ENCODE peak calls at places on chromosome 16, in eight cellular contexts. F is PC-3, Y is HCT116, J is adrenal gland, W is PC-9, A is AG04450, D is kidney epithelial cell, H is AG09309. E is an unnamed sample.

GRCh38 chr16:4477966-4478365 is 1.8 kb downstream of the HMOX2 start:
- DNase-seq in F (peak), W (peak), A (no peak), D (no peak), J (no peak), Y (peak), H (no peak), E (no peak)

GRCh38 chr16:75506567-75506966 is 11.3 kb upstream of the CHST6 start:
- DNase-seq in J (peak), W (peak), H (peak), Y (peak), A (no peak), F (peak), D (peak), E (no peak)

GRCh38 chr16:84823926-84824325 is 4.1 kb downstream of the CRISPLD2 start:
- DNase-seq in F (no peak), W (no peak), J (no peak), H (no peak), A (no peak), D (no peak), Y (no peak), E (no peak)

GRCh38 chr16:24978370-24978914 is 36.7 kb downstream of the ARHGAP17 start:
- DNase-seq in D (no peak), Y (no peak), H (no peak), W (no peak), F (no peak), J (no peak), A (no peak), E (no peak)

GRCh38 chr16:69553332-69553731 is 12.4 kb upstream of the NFAT5 start:
- DNase-seq in D (no peak), W (no peak), A (no peak), H (no peak), F (no peak), J (no peak), Y (no peak), E (no peak)

GRCh38 chr16:60203525-60204124 is 1469.5 kb upstream of the GOT2 start:
- DNase-seq in W (no peak), A (no peak), Y (no peak), D (no peak), H (no peak), F (no peak), J (no peak), E (no peak)

GRCh38 chr16:87657621-87658192 is 55.4 kb downstream of the JPH3 start:
- DNase-seq in W (peak), Y (peak), H (no peak), A (no peak), F (peak), J (no peak), D (no peak), E (no peak)

GRCh38 chr16:89038811-89039735 is 54.6 kb upstream of the ACSF3 start:
- DNase-seq in H (no peak), Y (no peak), F (no peak), D (no peak), J (no peak), A (no peak), W (no peak), E (peak)

GRCh38 chr16:84226026-84226425 is 13.8 kb downstream of the KCNG4 start:
- DNase-seq in A (no peak), J (no peak), W (no peak), H (no peak), Y (no peak), F (no peak), D (no peak), E (no peak)

GRCh38 chr16:23334421-23334853 is 32.3 kb downstream of the SCNN1B start:
- DNase-seq in J (no peak), Y (no peak), A (no peak), H (no peak), F (no peak), D (no peak), W (no peak), E (peak)

GRCh38 chr16:5070431-5071186 is 1.0 kb upstream of the ALG1 start:
- DNase-seq in A (no peak), H (no peak), D (no peak), Y (no peak), J (no peak), W (no peak), F (no peak), E (peak)

GRCh38 chr16:57518520-57518919 is 17.9 kb downstream of the CCDC102A start:
- DNase-seq in D (no peak), Y (no peak), A (no peak), J (no peak), F (no peak), W (no peak), H (no peak), E (no peak)

GRCh38 chr16:88197481-88198456 is 185.0 kb upstream of the ZNF469 start:
- DNase-seq in A (no peak), F (no peak), Y (no peak), H (no peak), J (no peak), W (no peak), D (no peak), E (no peak)

GRCh38 chr16:10741844-10742243 is 1.8 kb upstream of the NUBP1 start:
- DNase-seq in W (no peak), J (no peak), D (no peak), F (no peak), Y (no peak), A (no peak), H (no peak), E (no peak)

GRCh38 chr16:57610611-57611010 is 17.8 kb upstream of the ADGRG1 start:
- DNase-seq in Y (no peak), W (no peak), A (no peak), F (no peak), H (no peak), J (no peak), D (no peak), E (peak)

GRCh38 chr16:53773150-53773846 is 69.3 kb downstream of the FTO start:
- DNase-seq in H (no peak), W (peak), D (peak), Y (no peak), A (peak), J (peak), F (peak), E (no peak)

GRCh38 chr16:66977341-66978113 is 10.9 kb upstream of the CES4A start:
- DNase-seq in J (peak), D (no peak), Y (peak), H (peak), A (peak), F (peak), W (peak), E (no peak)

GRCh38 chr16:59527206-59527997 is 793.3 kb upstream of the GOT2 start:
- DNase-seq in J (no peak), H (peak), F (peak), Y (no peak), D (no peak), W (no peak), A (peak), E (no peak)

GRCh38 chr16:27770271-27771196 is 220.6 kb downstream of the KATNIP start:
- DNase-seq in D (no peak), A (no peak), J (no peak), F (no peak), Y (no peak), H (no peak), W (no peak), E (peak)

GRCh38 chr16:5615868-5616642 is 518.5 kb upstream of the EEF2KMT start:
- DNase-seq in W (peak), A (no peak), H (no peak), F (peak), J (peak), Y (peak), D (no peak), E (no peak)

GRCh38 chr16:63650550-63650949 is 1471.3 kb downstream of the CDH11 start:
- DNase-seq in F (no peak), A (no peak), H (no peak), J (no peak), D (no peak), W (no peak), Y (no peak), E (no peak)

GRCh38 chr16:12229759-12230594 is 253.4 kb downstream of the SNX29 start:
- DNase-seq in J (no peak), A (peak), F (peak), W (no peak), Y (no peak), H (peak), D (no peak), E (no peak)

GRCh38 chr16:57736419-57737281 is 1.1 kb downstream of the KATNB1 start:
- DNase-seq in F (peak), A (peak), H (peak), D (peak), J (peak), W (peak), Y (no peak), E (no peak)

GRCh38 chr16:693766-694165 is 3.6 kb upstream of the WDR24 start:
- DNase-seq in H (no peak), W (no peak), D (no peak), Y (no peak), A (no peak), F (no peak), J (no peak), E (no peak)

GRCh38 chr16:7746971-7747370 is 414.3 kb downstream of the RBFOX1 start:
- DNase-seq in D (no peak), H (no peak), A (no peak), Y (no peak), J (no peak), W (no peak), F (no peak), E (no peak)

GRCh38 chr16:24499193-24499814 is 40.1 kb upstream of the RBBP6 start:
- DNase-seq in J (peak), W (peak), A (no peak), H (no peak), F (peak), D (no peak), Y (peak), E (peak)

GRCh38 chr16:64098451-64098850 is 1023.4 kb downstream of the CDH11 start:
- DNase-seq in J (no peak), D (no peak), Y (no peak), F (peak), H (no peak), W (no peak), A (no peak), E (no peak)

GRCh38 chr16:14298374-14299122 is 227.4 kb downstream of the MRTFB start:
- DNase-seq in Y (no peak), W (no peak), F (no peak), A (no peak), J (no peak), D (no peak), H (no peak), E (no peak)

GRCh38 chr16:48386559-48387312 is 1.5 kb upstream of the SIAH1 start:
- DNase-seq in A (no peak), W (no peak), Y (no peak), F (no peak), D (no peak), H (no peak), J (peak), E (no peak)

GRCh38 chr16:23796941-23797340 is 38.8 kb upstream of the PRKCB start:
- DNase-seq in H (no peak), W (no peak), D (no peak), F (no peak), Y (no peak), A (no peak), J (no peak), E (no peak)

GRCh38 chr16:86578056-86578455 is 293 bp upstream of the FOXL1 start:
- DNase-seq in W (no peak), H (no peak), A (peak), J (no peak), D (no peak), Y (no peak), F (no peak), E (no peak)

GRCh38 chr16:86384263-86384649 is 126.1 kb upstream of the FOXF1 start:
- DNase-seq in H (no peak), J (no peak), F (no peak), Y (no peak), A (no peak), D (no peak), W (no peak), E (no peak)

GRCh38 chr16:4994719-4995434 is 36.7 kb downstream of the SEC14L5 start:
- DNase-seq in F (no peak), J (no peak), Y (no peak), A (no peak), W (no peak), H (no peak), D (no peak), E (no peak)

GRCh38 chr16:84739349-84740124 is 39.7 kb downstream of the USP10 start:
- DNase-seq in F (peak), D (no peak), H (peak), A (peak), Y (no peak), J (no peak), W (no peak), E (no peak)

GRCh38 chr16:87392823-87393679 is 915 bp downstream of the MAP1LC3B start:
- DNase-seq in W (peak), J (peak), F (peak), A (no peak), H (no peak), D (no peak), Y (no peak), E (peak)

GRCh38 chr16:65733706-65734105 is 611.8 kb upstream of the CDH11 start:
- DNase-seq in A (no peak), F (no peak), D (no peak), H (no peak), Y (no peak), J (no peak), W (no peak), E (no peak)

GRCh38 chr16:69660166-69660565 is 66.2 kb downstream of the NQO1 start:
- DNase-seq in A (no peak), D (no peak), F (no peak), W (no peak), J (peak), Y (no peak), H (no peak), E (no peak)

GRCh38 chr16:9091867-9092281 is 430 bp downstream of the HAPSTR1 start:
- DNase-seq in F (no peak), Y (no peak), H (no peak), D (no peak), J (peak), A (no peak), W (peak), E (no peak)

DNA sequence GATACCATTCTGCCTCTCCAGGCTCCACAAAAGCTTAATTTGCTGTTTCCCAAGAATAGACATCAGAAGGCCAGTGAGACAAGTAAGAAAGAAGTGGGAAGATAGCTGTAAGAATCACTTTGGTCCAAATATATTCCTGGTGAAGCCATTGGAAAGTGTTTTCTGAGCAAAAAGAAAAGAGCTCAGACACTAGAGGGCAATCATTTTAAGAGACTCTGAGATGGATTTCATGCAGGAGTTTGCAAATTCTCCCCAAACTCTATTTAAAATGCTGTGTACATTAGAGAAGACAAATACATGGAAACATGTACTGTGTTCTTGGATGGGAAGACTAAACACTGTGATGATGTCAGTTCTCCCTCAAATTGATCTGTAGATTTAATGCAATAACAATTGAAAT is 8.0 kb upstream of the SLC6A2 start:
- DNase-seq in F (no peak), D (no peak), H (no peak), A (no peak), J (no peak), W (no peak), Y (no peak), E (no peak)
- TF ChIP-seq CTCF in F (no peak), D (no peak), H (no peak), A (no peak), J (no peak), W (peak), Y (peak), E (peak)

DNA sequence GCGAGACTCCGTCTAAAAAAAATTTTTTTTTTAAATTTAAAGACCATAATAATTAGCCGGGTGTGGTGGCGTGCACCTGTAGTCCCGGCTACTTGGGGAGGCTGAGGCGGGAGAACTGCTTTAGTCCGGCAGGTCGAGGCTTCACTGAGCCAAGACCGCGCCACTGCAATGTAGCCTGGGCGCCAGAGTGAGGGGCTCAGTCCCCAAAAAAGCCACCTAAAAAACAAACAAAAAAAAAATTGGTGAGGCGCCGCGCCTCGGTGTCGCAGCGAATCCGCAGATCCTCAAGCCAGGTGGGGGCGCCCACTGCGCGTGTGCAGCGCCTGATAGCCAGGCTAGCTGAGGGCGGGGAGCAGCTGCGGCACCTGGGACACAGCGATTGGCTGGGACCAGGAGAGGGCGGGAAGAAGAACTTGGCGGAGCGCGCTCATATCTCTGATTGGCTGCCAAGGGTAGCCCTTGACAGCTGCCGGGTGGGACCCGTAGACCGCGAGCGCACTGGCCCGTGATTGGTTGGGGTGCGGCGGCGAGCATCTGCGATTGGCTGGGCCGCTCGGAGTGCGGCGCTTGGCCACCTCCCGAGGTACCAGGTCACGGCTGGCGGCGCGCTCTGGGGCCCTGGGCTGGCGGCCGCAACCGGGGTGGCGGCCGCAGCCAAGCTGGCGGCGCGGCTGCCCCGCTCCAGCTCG is 9.0 kb upstream of the CLDN9 start:
- DNase-seq in D (peak), H (peak), W (peak), J (peak), F (peak), A (peak), Y (peak), E (no peak)
- TF ChIP-seq CTCF in D (peak), H (peak), W (peak), J (peak), F (peak), A (peak), Y (no peak), E (peak)

GRCh38 chr16:31487076-31487719 is 4.3 kb downstream of the SLC5A2 start:
- DNase-seq in W (no peak), J (no peak), D (no peak), Y (no peak), H (no peak), A (no peak), F (no peak), E (peak)

GRCh38 chr16:31487720-31488629 is 5.1 kb downstream of the SLC5A2 start:
- DNase-seq in D (no peak), Y (no peak), F (peak), A (no peak), W (peak), J (peak), H (no peak), E (peak)

GRCh38 chr16:31489616-31490584 is 7.0 kb downstream of the SLC5A2 start:
- DNase-seq in D (no peak), H (no peak), A (no peak), J (no peak), F (no peak), W (no peak), Y (no peak), E (no peak)

GRCh38 chr16:31486036-31486435 is 3.1 kb downstream of the SLC5A2 start:
- DNase-seq in J (no peak), Y (no peak), A (no peak), D (no peak), H (no peak), F (no peak), W (no peak), E (no peak)

DNA sequence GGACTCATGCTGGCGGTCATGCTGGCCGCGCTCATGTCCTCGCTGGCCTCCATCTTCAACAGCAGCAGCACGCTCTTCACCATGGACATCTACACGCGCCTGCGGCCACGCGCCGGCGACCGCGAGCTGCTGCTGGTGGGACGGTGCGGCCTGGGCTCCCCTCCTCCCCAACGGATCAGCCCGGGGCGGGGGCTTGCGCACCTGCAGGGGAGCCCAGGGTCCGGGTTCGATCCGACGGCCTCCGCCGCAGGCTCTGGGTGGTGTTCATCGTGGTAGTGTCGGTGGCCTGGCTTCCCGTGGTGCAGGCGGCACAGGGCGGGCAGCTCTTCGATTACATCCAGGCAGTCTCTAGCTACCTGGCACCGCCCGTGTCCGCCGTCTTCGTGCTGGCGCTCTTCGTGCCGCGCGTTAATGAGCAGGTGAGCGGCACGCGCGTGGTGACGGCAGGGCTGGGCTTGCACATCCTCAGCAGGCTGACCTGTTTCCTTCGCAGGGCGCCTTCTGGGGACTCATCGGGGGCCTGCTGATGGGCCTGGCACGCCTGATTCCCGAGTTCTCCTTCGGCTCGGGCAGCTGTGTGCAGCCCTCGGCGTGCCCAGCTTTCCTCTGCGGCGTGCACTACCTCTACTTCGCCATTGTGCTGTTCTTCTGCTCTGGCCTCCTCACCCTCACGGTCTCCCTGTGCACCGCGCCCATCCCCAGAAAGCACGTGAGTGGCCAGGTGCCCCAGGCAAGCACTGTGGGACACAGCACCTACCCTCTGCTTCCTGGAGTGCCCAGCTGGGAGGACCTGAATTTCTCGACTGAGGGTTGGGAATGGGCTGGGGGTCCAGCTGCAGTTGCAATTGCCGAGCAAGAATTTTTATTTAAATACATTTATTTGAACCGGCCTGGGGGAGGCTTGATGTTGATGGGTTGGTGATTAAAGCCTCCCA is 6.0 kb downstream of the SLC5A2 start:
- DNase-seq in W (no peak), J (no peak), F (no peak), Y (no peak), A (no peak), D (no peak), H (no peak), E (peak)
- TF ChIP-seq CTCF in W (no peak), J (no peak), F (no peak), Y (no peak), A (no peak), D (no peak), H (no peak), E (no peak)

GRCh38 chr16:79997257-79997656 is 396.7 kb upstream of the MAF start:
- DNase-seq in A (peak), Y (no peak), F (no peak), H (no peak), J (peak), D (no peak), W (no peak), E (no peak)
- TF ChIP-seq CTCF in A (peak), Y (no peak), F (peak), H (peak), J (peak), D (peak), W (peak), E (peak)

DNA sequence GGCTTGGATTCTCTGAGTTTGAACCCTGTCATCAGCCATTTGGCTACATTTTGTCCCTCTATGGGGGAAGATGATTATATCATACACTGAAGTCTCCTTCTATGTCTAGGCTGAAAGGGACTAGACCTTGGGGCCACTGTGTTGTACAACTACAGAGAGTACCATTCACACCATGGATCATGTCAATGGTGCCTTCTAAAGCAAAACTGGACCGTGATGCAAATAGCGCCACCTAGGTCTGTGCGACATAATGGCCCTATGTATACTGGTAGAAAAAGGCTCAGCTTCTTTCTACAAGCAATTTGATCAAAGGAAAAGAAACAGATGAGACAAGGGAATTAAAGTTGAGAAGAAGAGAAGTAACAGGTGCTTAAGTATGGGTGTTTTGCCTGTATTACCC is 100.7 kb downstream of the LYRM1 start:
- DNase-seq in W (no peak), D (no peak), F (peak), A (no peak), H (no peak), Y (peak), J (peak), E (no peak)
- TF ChIP-seq CTCF in W (peak), D (peak), F (peak), A (peak), H (peak), Y (peak), J (no peak), E (peak)

GRCh38 chr16:73024571-73025105 is 23.3 kb downstream of the ZFHX3 start:
- DNase-seq in D (no peak), F (no peak), H (no peak), Y (no peak), W (no peak), A (no peak), J (no peak), E (no peak)
- TF ChIP-seq CTCF in D (no peak), F (no peak), H (no peak), Y (no peak), W (no peak), A (no peak), J (no peak), E (no peak)

E was measured in chondrocyte.